ENCODE peak calls at places on chromosomes 5 and 9, in eight cellular contexts. One of them, this sample, is unnamed.

GRCh38 chr9:92254401-92255337 is 38.8 kb downstream of the IARS1 start:
- DNase-seq in stomach: no peak
- DNase-seq in body of pancreas: peak; percentile 18
- DNase-seq in Ammon's horn: no peak
- DNase-seq in T-helper 1 cell: no peak
- DNase-seq in central memory CD8-positive, alpha-beta T cell: no peak
- DNase-seq in sciatic nerve: no peak
- DNase-seq in brain microvascular endothelial cell: no peak
- DNase-seq in this sample: no peak

GRCh38 chr5:124963236-124963929 is 216.9 kb upstream of the ZNF608 start:
- DNase-seq in brain microvascular endothelial cell: peak; percentile 28
- DNase-seq in body of pancreas: no peak
- DNase-seq in stomach: no peak
- DNase-seq in Ammon's horn: no peak
- DNase-seq in central memory CD8-positive, alpha-beta T cell: no peak
- DNase-seq in sciatic nerve: no peak
- DNase-seq in T-helper 1 cell: no peak
- DNase-seq in this sample: no peak

GRCh38 chr5:163105456-163105855 is 331.9 kb upstream of the CCNG1 start:
- DNase-seq in sciatic nerve: no peak
- DNase-seq in T-helper 1 cell: no peak
- DNase-seq in stomach: no peak
- DNase-seq in central memory CD8-positive, alpha-beta T cell: no peak
- DNase-seq in Ammon's horn: peak; percentile 38
- DNase-seq in brain microvascular endothelial cell: no peak
- DNase-seq in body of pancreas: no peak
- DNase-seq in this sample: no peak

GRCh38 chr9:32764139-32764538 is 19.2 kb upstream of the TMEM215 start:
- DNase-seq in body of pancreas: no peak
- DNase-seq in stomach: no peak
- DNase-seq in Ammon's horn: no peak
- DNase-seq in brain microvascular endothelial cell: no peak
- DNase-seq in sciatic nerve: no peak
- DNase-seq in central memory CD8-positive, alpha-beta T cell: no peak
- DNase-seq in T-helper 1 cell: no peak
- DNase-seq in this sample: no peak

GRCh38 chr5:113047234-113047633 is 70.6 kb downstream of the DCP2 start:
- DNase-seq in Ammon's horn: no peak
- DNase-seq in brain microvascular endothelial cell: no peak
- DNase-seq in sciatic nerve: no peak
- DNase-seq in body of pancreas: no peak
- DNase-seq in T-helper 1 cell: no peak
- DNase-seq in stomach: no peak
- DNase-seq in central memory CD8-positive, alpha-beta T cell: no peak
- DNase-seq in this sample: no peak

GRCh38 chr9:79471577-79472543 is 99.9 kb upstream of the TLE4 start:
- DNase-seq in sciatic nerve: peak; percentile 87
- DNase-seq in T-helper 1 cell: peak; percentile 2
- DNase-seq in body of pancreas: peak; percentile 76
- DNase-seq in brain microvascular endothelial cell: peak; percentile 40
- DNase-seq in central memory CD8-positive, alpha-beta T cell: no peak
- DNase-seq in stomach: peak; percentile 56
- DNase-seq in Ammon's horn: peak; percentile 87
- DNase-seq in this sample: peak; percentile 43

GRCh38 chr5:122089614-122090013 is 11.6 kb upstream of the LOX start:
- DNase-seq in body of pancreas: no peak
- DNase-seq in T-helper 1 cell: no peak
- DNase-seq in central memory CD8-positive, alpha-beta T cell: no peak
- DNase-seq in stomach: no peak
- DNase-seq in sciatic nerve: no peak
- DNase-seq in brain microvascular endothelial cell: peak; percentile 88
- DNase-seq in Ammon's horn: no peak
- DNase-seq in this sample: no peak

GRCh38 chr5:132498152-132498551 is 7.6 kb upstream of the IRF1 start:
- DNase-seq in T-helper 1 cell: no peak
- DNase-seq in Ammon's horn: no peak
- DNase-seq in stomach: peak; percentile 60
- DNase-seq in sciatic nerve: peak; percentile 66
- DNase-seq in body of pancreas: peak; percentile 69
- DNase-seq in brain microvascular endothelial cell: no peak
- DNase-seq in central memory CD8-positive, alpha-beta T cell: no peak
- DNase-seq in this sample: no peak

GRCh38 chr5:128905225-128906110 is 59.8 kb upstream of the SLC27A6 start:
- DNase-seq in central memory CD8-positive, alpha-beta T cell: no peak
- DNase-seq in brain microvascular endothelial cell: peak; percentile 47
- DNase-seq in sciatic nerve: no peak
- DNase-seq in stomach: no peak
- DNase-seq in T-helper 1 cell: peak; percentile 25
- DNase-seq in Ammon's horn: peak; percentile 85
- DNase-seq in body of pancreas: peak; percentile 37
- DNase-seq in this sample: no peak

GRCh38 chr5:179731791-179732411 is 721 bp upstream of the MAML1 start:
- DNase-seq in body of pancreas: peak; percentile 18
- DNase-seq in central memory CD8-positive, alpha-beta T cell: no peak
- DNase-seq in Ammon's horn: no peak
- DNase-seq in brain microvascular endothelial cell: no peak
- DNase-seq in stomach: no peak
- DNase-seq in sciatic nerve: peak; percentile 64
- DNase-seq in T-helper 1 cell: no peak
- DNase-seq in this sample: peak; percentile 32

GRCh38 chr5:177325868-177326381 is 14.2 kb upstream of the MXD3 start:
- DNase-seq in Ammon's horn: no peak
- DNase-seq in brain microvascular endothelial cell: no peak
- DNase-seq in T-helper 1 cell: no peak
- DNase-seq in stomach: no peak
- DNase-seq in central memory CD8-positive, alpha-beta T cell: no peak
- DNase-seq in sciatic nerve: no peak
- DNase-seq in body of pancreas: peak; percentile 40
- DNase-seq in this sample: no peak

GRCh38 chr9:36980148-36980974 is 53.7 kb downstream of the PAX5 start:
- DNase-seq in Ammon's horn: no peak
- DNase-seq in body of pancreas: no peak
- DNase-seq in T-helper 1 cell: no peak
- DNase-seq in sciatic nerve: no peak
- DNase-seq in central memory CD8-positive, alpha-beta T cell: no peak
- DNase-seq in stomach: no peak
- DNase-seq in brain microvascular endothelial cell: no peak
- DNase-seq in this sample: no peak

GRCh38 chr9:135468866-135469521 is 10.6 kb upstream of the PPP1R26 start:
- DNase-seq in sciatic nerve: no peak
- DNase-seq in T-helper 1 cell: peak; percentile 87
- DNase-seq in Ammon's horn: no peak
- DNase-seq in stomach: no peak
- DNase-seq in brain microvascular endothelial cell: peak; percentile 34
- DNase-seq in body of pancreas: no peak
- DNase-seq in central memory CD8-positive, alpha-beta T cell: no peak
- DNase-seq in this sample: no peak

GRCh38 chr5:19125956-19126713 is 861.9 kb downstream of the CDH18 start:
- DNase-seq in sciatic nerve: no peak
- DNase-seq in T-helper 1 cell: no peak
- DNase-seq in brain microvascular endothelial cell: no peak
- DNase-seq in central memory CD8-positive, alpha-beta T cell: no peak
- DNase-seq in body of pancreas: no peak
- DNase-seq in stomach: no peak
- DNase-seq in Ammon's horn: no peak
- DNase-seq in this sample: no peak

GRCh38 chr9:126612813-126613641 is 701 bp upstream of the LMX1B start:
- DNase-seq in T-helper 1 cell: no peak
- DNase-seq in central memory CD8-positive, alpha-beta T cell: no peak
- DNase-seq in sciatic nerve: no peak
- DNase-seq in body of pancreas: no peak
- DNase-seq in Ammon's horn: no peak
- DNase-seq in stomach: no peak
- DNase-seq in brain microvascular endothelial cell: no peak
- DNase-seq in this sample: no peak

GRCh38 chr9:134185536-134186011 is 21.2 kb upstream of the RNU6ATAC start:
- DNase-seq in Ammon's horn: no peak
- DNase-seq in body of pancreas: no peak
- DNase-seq in T-helper 1 cell: no peak
- DNase-seq in brain microvascular endothelial cell: no peak
- DNase-seq in sciatic nerve: peak; percentile 47
- DNase-seq in stomach: no peak
- DNase-seq in central memory CD8-positive, alpha-beta T cell: no peak
- DNase-seq in this sample: no peak

GRCh38 chr5:68217476-68217984 is 2.0 kb downstream of the PIK3R1 start:
- DNase-seq in T-helper 1 cell: no peak
- DNase-seq in stomach: no peak
- DNase-seq in brain microvascular endothelial cell: no peak
- DNase-seq in Ammon's horn: no peak
- DNase-seq in central memory CD8-positive, alpha-beta T cell: no peak
- DNase-seq in body of pancreas: no peak
- DNase-seq in sciatic nerve: no peak
- DNase-seq in this sample: no peak

GRCh38 chr5:959581-960531 is 48.7 kb upstream of the NKD2 start:
- DNase-seq in brain microvascular endothelial cell: no peak
- DNase-seq in Ammon's horn: no peak
- DNase-seq in sciatic nerve: peak; percentile 51
- DNase-seq in T-helper 1 cell: no peak
- DNase-seq in stomach: no peak
- DNase-seq in central memory CD8-positive, alpha-beta T cell: no peak
- DNase-seq in body of pancreas: no peak
- DNase-seq in this sample: no peak

GRCh38 chr5:1647580-1647979 is 123.8 kb upstream of the LPCAT1 start:
- DNase-seq in central memory CD8-positive, alpha-beta T cell: no peak
- DNase-seq in Ammon's horn: no peak
- DNase-seq in stomach: no peak
- DNase-seq in brain microvascular endothelial cell: no peak
- DNase-seq in T-helper 1 cell: no peak
- DNase-seq in sciatic nerve: no peak
- DNase-seq in body of pancreas: no peak
- DNase-seq in this sample: no peak

GRCh38 chr5:173290477-173291131 is 37.6 kb downstream of the STC2 start:
- DNase-seq in T-helper 1 cell: no peak
- DNase-seq in central memory CD8-positive, alpha-beta T cell: no peak
- DNase-seq in Ammon's horn: no peak
- DNase-seq in brain microvascular endothelial cell: no peak
- DNase-seq in body of pancreas: no peak
- DNase-seq in stomach: no peak
- DNase-seq in sciatic nerve: no peak
- DNase-seq in this sample: no peak

GRCh38 chr5:164256351-164256750 is 750.9 kb downstream of the MAT2B start:
- DNase-seq in sciatic nerve: no peak
- DNase-seq in body of pancreas: no peak
- DNase-seq in T-helper 1 cell: no peak
- DNase-seq in Ammon's horn: no peak
- DNase-seq in brain microvascular endothelial cell: no peak
- DNase-seq in stomach: no peak
- DNase-seq in central memory CD8-positive, alpha-beta T cell: no peak
- DNase-seq in this sample: no peak

GRCh38 chr5:148685520-148686134 is 31.3 kb upstream of the HTR4 start:
- DNase-seq in sciatic nerve: no peak
- DNase-seq in body of pancreas: no peak
- DNase-seq in Ammon's horn: no peak
- DNase-seq in T-helper 1 cell: no peak
- DNase-seq in brain microvascular endothelial cell: no peak
- DNase-seq in stomach: peak; percentile 45
- DNase-seq in central memory CD8-positive, alpha-beta T cell: no peak
- DNase-seq in this sample: no peak

GRCh38 chr5:95730730-95731570 is at the start of gene RHOBTB3:
- DNase-seq in body of pancreas: peak; percentile 96
- DNase-seq in brain microvascular endothelial cell: peak; percentile 92
- DNase-seq in stomach: peak; percentile 85
- DNase-seq in T-helper 1 cell: peak; percentile 7
- DNase-seq in Ammon's horn: peak; percentile 92
- DNase-seq in sciatic nerve: peak; percentile 95
- DNase-seq in central memory CD8-positive, alpha-beta T cell: no peak
- DNase-seq in this sample: peak; percentile 87

GRCh38 chr9:123081824-123082223 is 48.4 kb downstream of the GPR21 start:
- DNase-seq in brain microvascular endothelial cell: peak; percentile 31
- DNase-seq in body of pancreas: no peak
- DNase-seq in central memory CD8-positive, alpha-beta T cell: no peak
- DNase-seq in T-helper 1 cell: peak; percentile 7
- DNase-seq in stomach: no peak
- DNase-seq in sciatic nerve: no peak
- DNase-seq in Ammon's horn: peak; percentile 38
- DNase-seq in this sample: no peak

GRCh38 chr5:179166886-179167841 is 107.0 kb downstream of the ZNF354C start:
- DNase-seq in T-helper 1 cell: peak; percentile 24
- DNase-seq in sciatic nerve: peak; percentile 70
- DNase-seq in brain microvascular endothelial cell: peak; percentile 32
- DNase-seq in body of pancreas: peak; percentile 66
- DNase-seq in stomach: peak; percentile 39
- DNase-seq in Ammon's horn: peak; percentile 45
- DNase-seq in central memory CD8-positive, alpha-beta T cell: peak; percentile 45
- DNase-seq in this sample: no peak

GRCh38 chr5:55902696-55903095 is 51.5 kb downstream of the IL31RA start:
- DNase-seq in T-helper 1 cell: no peak
- DNase-seq in brain microvascular endothelial cell: no peak
- DNase-seq in Ammon's horn: no peak
- DNase-seq in sciatic nerve: no peak
- DNase-seq in central memory CD8-positive, alpha-beta T cell: no peak
- DNase-seq in body of pancreas: no peak
- DNase-seq in stomach: no peak
- DNase-seq in this sample: no peak

GRCh38 chr9:28301281-28301680 is 728.0 kb upstream of the C9orf72 start:
- DNase-seq in Ammon's horn: no peak
- DNase-seq in stomach: no peak
- DNase-seq in sciatic nerve: no peak
- DNase-seq in brain microvascular endothelial cell: no peak
- DNase-seq in T-helper 1 cell: no peak
- DNase-seq in body of pancreas: no peak
- DNase-seq in central memory CD8-positive, alpha-beta T cell: no peak
- DNase-seq in this sample: no peak

GRCh38 chr9:114677418-114677817 is 4.6 kb downstream of the TEX48 start:
- DNase-seq in central memory CD8-positive, alpha-beta T cell: no peak
- DNase-seq in sciatic nerve: no peak
- DNase-seq in T-helper 1 cell: no peak
- DNase-seq in brain microvascular endothelial cell: peak; percentile 100
- DNase-seq in Ammon's horn: no peak
- DNase-seq in body of pancreas: no peak
- DNase-seq in stomach: peak; percentile 44
- DNase-seq in this sample: peak; percentile 84

GRCh38 chr5:75720882-75721281 is 3.6 kb upstream of the POC5 start:
- DNase-seq in Ammon's horn: no peak
- DNase-seq in central memory CD8-positive, alpha-beta T cell: no peak
- DNase-seq in T-helper 1 cell: no peak
- DNase-seq in sciatic nerve: no peak
- DNase-seq in brain microvascular endothelial cell: no peak
- DNase-seq in body of pancreas: no peak
- DNase-seq in stomach: no peak
- DNase-seq in this sample: no peak

GRCh38 chr9:131289301-131290038 is at the start of gene PLPP7:
- DNase-seq in central memory CD8-positive, alpha-beta T cell: no peak
- DNase-seq in brain microvascular endothelial cell: peak; percentile 43
- DNase-seq in body of pancreas: peak; percentile 54
- DNase-seq in sciatic nerve: peak; percentile 83
- DNase-seq in stomach: no peak
- DNase-seq in T-helper 1 cell: no peak
- DNase-seq in Ammon's horn: peak; percentile 94
- DNase-seq in this sample: no peak

GRCh38 chr5:147803941-147804717 is 21.6 kb upstream of the JAKMIP2 start:
- DNase-seq in body of pancreas: no peak
- DNase-seq in stomach: no peak
- DNase-seq in Ammon's horn: no peak
- DNase-seq in T-helper 1 cell: no peak
- DNase-seq in central memory CD8-positive, alpha-beta T cell: no peak
- DNase-seq in brain microvascular endothelial cell: no peak
- DNase-seq in sciatic nerve: no peak
- DNase-seq in this sample: no peak

GRCh38 chr9:36148652-36149051 is 12.1 kb downstream of the GLIPR2 start:
- DNase-seq in brain microvascular endothelial cell: peak; percentile 99
- DNase-seq in sciatic nerve: peak; percentile 97
- DNase-seq in body of pancreas: peak; percentile 77
- DNase-seq in stomach: peak; percentile 84
- DNase-seq in central memory CD8-positive, alpha-beta T cell: peak; percentile 47
- DNase-seq in T-helper 1 cell: peak; percentile 86
- DNase-seq in Ammon's horn: peak; percentile 96
- DNase-seq in this sample: peak; percentile 86

GRCh38 chr9:114080195-114080772 is 2.2 kb upstream of the AMBP start:
- DNase-seq in stomach: no peak
- DNase-seq in body of pancreas: no peak
- DNase-seq in sciatic nerve: no peak
- DNase-seq in Ammon's horn: no peak
- DNase-seq in T-helper 1 cell: no peak
- DNase-seq in central memory CD8-positive, alpha-beta T cell: no peak
- DNase-seq in brain microvascular endothelial cell: no peak
- DNase-seq in this sample: no peak

GRCh38 chr5:163459465-163459887 is 426 bp downstream of the NUDCD2 start:
- DNase-seq in Ammon's horn: no peak
- DNase-seq in stomach: no peak
- DNase-seq in sciatic nerve: no peak
- DNase-seq in body of pancreas: no peak
- DNase-seq in central memory CD8-positive, alpha-beta T cell: no peak
- DNase-seq in T-helper 1 cell: no peak
- DNase-seq in brain microvascular endothelial cell: no peak
- DNase-seq in this sample: no peak

This sample was measured in lung.